ENCODE peak calls at places on chromosomes 7 and 10, in six cellular contexts. One of them, this sample, is unnamed.

GRCh38 chr10:82089327-82089726 is 214.3 kb downstream of the NRG3 start:
- DNase-seq in suprapubic skin: no peak
- DNase-seq in HCT116: no peak
- DNase-seq in stomach: no peak
- DNase-seq in prostate gland: no peak
- DNase-seq in upper lobe of left lung: no peak
- DNase-seq in this sample: no peak

GRCh38 chr7:55545496-55545895 is 26.8 kb downstream of the VOPP1 start:
- DNase-seq in stomach: no peak
- DNase-seq in suprapubic skin: no peak
- DNase-seq in HCT116: no peak
- DNase-seq in upper lobe of left lung: no peak
- DNase-seq in prostate gland: no peak
- DNase-seq in this sample: no peak

GRCh38 chr10:61176428-61176827 is 232.4 kb upstream of the RHOBTB1 start:
- DNase-seq in prostate gland: no peak
- DNase-seq in stomach: no peak
- DNase-seq in suprapubic skin: no peak
- DNase-seq in upper lobe of left lung: no peak
- DNase-seq in HCT116: no peak
- DNase-seq in this sample: no peak

GRCh38 chr10:23203369-23204325 is 11.5 kb downstream of the PTF1A start:
- DNase-seq in upper lobe of left lung: peak; percentile 43
- DNase-seq in prostate gland: no peak
- DNase-seq in HCT116: no peak
- DNase-seq in stomach: no peak
- DNase-seq in suprapubic skin: no peak
- DNase-seq in this sample: no peak

GRCh38 chr10:63593576-63593975 is 72.4 kb downstream of the REEP3 start:
- DNase-seq in prostate gland: no peak
- DNase-seq in upper lobe of left lung: no peak
- DNase-seq in suprapubic skin: no peak
- DNase-seq in HCT116: no peak
- DNase-seq in stomach: no peak
- DNase-seq in this sample: no peak

GRCh38 chr10:19839552-19839951 is 23.3 kb downstream of the PLXDC2 start:
- DNase-seq in HCT116: no peak
- DNase-seq in stomach: no peak
- DNase-seq in upper lobe of left lung: no peak
- DNase-seq in suprapubic skin: no peak
- DNase-seq in prostate gland: no peak
- DNase-seq in this sample: no peak

GRCh38 chr10:78779339-78779955 is 289.3 kb upstream of the ZMIZ1 start:
- DNase-seq in suprapubic skin: no peak
- DNase-seq in stomach: no peak
- DNase-seq in upper lobe of left lung: no peak
- DNase-seq in prostate gland: no peak
- DNase-seq in HCT116: no peak
- DNase-seq in this sample: peak; percentile 23

GRCh38 chr7:34091330-34091917 is 186.1 kb downstream of the BMPER start:
- DNase-seq in upper lobe of left lung: no peak
- DNase-seq in HCT116: peak; percentile 43
- DNase-seq in suprapubic skin: no peak
- DNase-seq in prostate gland: no peak
- DNase-seq in stomach: peak; percentile 33
- DNase-seq in this sample: no peak

GRCh38 chr7:25386311-25386744 is 158.0 kb upstream of the NPVF start:
- DNase-seq in stomach: no peak
- DNase-seq in suprapubic skin: no peak
- DNase-seq in prostate gland: no peak
- DNase-seq in upper lobe of left lung: no peak
- DNase-seq in HCT116: no peak
- DNase-seq in this sample: no peak

GRCh38 chr7:144408116-144408515 is 4.6 kb upstream of the NOBOX start:
- DNase-seq in HCT116: no peak
- DNase-seq in upper lobe of left lung: no peak
- DNase-seq in stomach: no peak
- DNase-seq in suprapubic skin: no peak
- DNase-seq in prostate gland: no peak
- DNase-seq in this sample: no peak

GRCh38 chr10:59624951-59625350 is 84.7 kb downstream of the SLC16A9 start:
- DNase-seq in upper lobe of left lung: no peak
- DNase-seq in stomach: no peak
- DNase-seq in suprapubic skin: no peak
- DNase-seq in HCT116: no peak
- DNase-seq in prostate gland: no peak
- DNase-seq in this sample: no peak

GRCh38 chr10:81108516-81109199 is 571.0 kb downstream of the SH2D4B start:
- DNase-seq in suprapubic skin: no peak
- DNase-seq in upper lobe of left lung: no peak
- DNase-seq in stomach: no peak
- DNase-seq in HCT116: no peak
- DNase-seq in prostate gland: no peak
- DNase-seq in this sample: no peak

GRCh38 chr7:98051118-98051744 is 55.4 kb upstream of the LMTK2 start:
- DNase-seq in stomach: peak; percentile 27
- DNase-seq in suprapubic skin: no peak
- DNase-seq in HCT116: peak; percentile 58
- DNase-seq in upper lobe of left lung: peak; percentile 57
- DNase-seq in prostate gland: no peak
- DNase-seq in this sample: no peak

GRCh38 chr7:51121945-51122425 is 194.6 kb downstream of the COBL start:
- DNase-seq in suprapubic skin: no peak
- DNase-seq in prostate gland: peak; percentile 18
- DNase-seq in upper lobe of left lung: no peak
- DNase-seq in HCT116: no peak
- DNase-seq in stomach: no peak
- DNase-seq in this sample: no peak

GRCh38 chr7:32658034-32658944 is 163.0 kb downstream of the AVL9 start:
- DNase-seq in prostate gland: no peak
- DNase-seq in HCT116: peak; percentile 84
- DNase-seq in stomach: no peak
- DNase-seq in upper lobe of left lung: no peak
- DNase-seq in suprapubic skin: no peak
- DNase-seq in this sample: no peak

GRCh38 chr10:74765465-74765864 is 60.9 kb upstream of the KAT6B start:
- DNase-seq in HCT116: no peak
- DNase-seq in stomach: no peak
- DNase-seq in upper lobe of left lung: no peak
- DNase-seq in prostate gland: no peak
- DNase-seq in suprapubic skin: no peak
- DNase-seq in this sample: no peak

GRCh38 chr10:127991543-127992255 is 84.8 kb downstream of the PTPRE start:
- DNase-seq in prostate gland: no peak
- DNase-seq in upper lobe of left lung: no peak
- DNase-seq in suprapubic skin: no peak
- DNase-seq in stomach: no peak
- DNase-seq in HCT116: no peak
- DNase-seq in this sample: no peak

GRCh38 chr10:127990846-127991542 is 84.1 kb downstream of the PTPRE start:
- DNase-seq in suprapubic skin: no peak
- DNase-seq in prostate gland: no peak
- DNase-seq in upper lobe of left lung: no peak
- DNase-seq in HCT116: peak; percentile 65
- DNase-seq in stomach: no peak
- DNase-seq in this sample: no peak

GRCh38 chr7:3194501-3195141 is 106.4 kb upstream of the SDK1 start:
- DNase-seq in HCT116: no peak
- DNase-seq in upper lobe of left lung: peak; percentile 20
- DNase-seq in stomach: no peak
- DNase-seq in suprapubic skin: no peak
- DNase-seq in prostate gland: no peak
- DNase-seq in this sample: peak; percentile 16

GRCh38 chr7:101172005-101172853 is 6.9 kb upstream of the VGF start:
- DNase-seq in suprapubic skin: no peak
- DNase-seq in prostate gland: no peak
- DNase-seq in stomach: no peak
- DNase-seq in HCT116: no peak
- DNase-seq in upper lobe of left lung: peak; percentile 79
- DNase-seq in this sample: no peak

GRCh38 chr10:90222372-90222771 is 521.0 kb downstream of the KIF20B start:
- DNase-seq in prostate gland: no peak
- DNase-seq in upper lobe of left lung: no peak
- DNase-seq in HCT116: peak; percentile 45
- DNase-seq in stomach: no peak
- DNase-seq in suprapubic skin: no peak
- DNase-seq in this sample: no peak

GRCh38 chr10:112189465-112189864 is 5.9 kb upstream of the GPAM start:
- DNase-seq in prostate gland: no peak
- DNase-seq in stomach: no peak
- DNase-seq in upper lobe of left lung: no peak
- DNase-seq in suprapubic skin: no peak
- DNase-seq in HCT116: no peak
- DNase-seq in this sample: no peak

GRCh38 chr10:56123247-56123646 is 237.8 kb downstream of the ZWINT start:
- DNase-seq in HCT116: no peak
- DNase-seq in upper lobe of left lung: no peak
- DNase-seq in suprapubic skin: no peak
- DNase-seq in stomach: no peak
- DNase-seq in prostate gland: no peak
- DNase-seq in this sample: no peak

GRCh38 chr7:102284891-102285540 is 1.7 kb upstream of the SH2B2 start:
- DNase-seq in suprapubic skin: peak; percentile 74
- DNase-seq in upper lobe of left lung: no peak
- DNase-seq in stomach: peak; percentile 45
- DNase-seq in prostate gland: no peak
- DNase-seq in HCT116: no peak
- DNase-seq in this sample: peak; percentile 93

GRCh38 chr10:46330881-46331280 is 44.1 kb downstream of the ANTXRL start:
- DNase-seq in suprapubic skin: no peak
- DNase-seq in stomach: no peak
- DNase-seq in HCT116: no peak
- DNase-seq in prostate gland: no peak
- DNase-seq in upper lobe of left lung: no peak
- DNase-seq in this sample: no peak

GRCh38 chr10:46327685-46328084 is 40.9 kb downstream of the ANTXRL start:
- DNase-seq in prostate gland: no peak
- DNase-seq in suprapubic skin: peak; percentile 54
- DNase-seq in stomach: no peak
- DNase-seq in HCT116: no peak
- DNase-seq in upper lobe of left lung: no peak
- DNase-seq in this sample: no peak

GRCh38 chr10:46329690-46330016 is 42.9 kb downstream of the ANTXRL start:
- DNase-seq in upper lobe of left lung: peak; percentile 30
- DNase-seq in HCT116: no peak
- DNase-seq in prostate gland: no peak
- DNase-seq in suprapubic skin: no peak
- DNase-seq in stomach: no peak
- DNase-seq in this sample: no peak

GRCh38 chr10:46326971-46327370 is 40.2 kb downstream of the ANTXRL start:
- DNase-seq in upper lobe of left lung: peak; percentile 24
- DNase-seq in HCT116: no peak
- DNase-seq in suprapubic skin: peak; percentile 44
- DNase-seq in prostate gland: no peak
- DNase-seq in stomach: no peak
- DNase-seq in this sample: no peak

GRCh38 chr10:46328853-46329689 is 42.3 kb downstream of the ANTXRL start:
- DNase-seq in prostate gland: no peak
- DNase-seq in HCT116: no peak
- DNase-seq in upper lobe of left lung: no peak
- DNase-seq in stomach: no peak
- DNase-seq in suprapubic skin: no peak
- DNase-seq in this sample: no peak
- TF ChIP-seq POLR2A in prostate gland: no peak
- TF ChIP-seq POLR2A in HCT116: no peak
- TF ChIP-seq POLR2A in upper lobe of left lung: no peak
- TF ChIP-seq POLR2A in stomach: no peak
- TF ChIP-seq POLR2A in suprapubic skin: no peak
- TF ChIP-seq POLR2A in this sample: no peak

DNA sequence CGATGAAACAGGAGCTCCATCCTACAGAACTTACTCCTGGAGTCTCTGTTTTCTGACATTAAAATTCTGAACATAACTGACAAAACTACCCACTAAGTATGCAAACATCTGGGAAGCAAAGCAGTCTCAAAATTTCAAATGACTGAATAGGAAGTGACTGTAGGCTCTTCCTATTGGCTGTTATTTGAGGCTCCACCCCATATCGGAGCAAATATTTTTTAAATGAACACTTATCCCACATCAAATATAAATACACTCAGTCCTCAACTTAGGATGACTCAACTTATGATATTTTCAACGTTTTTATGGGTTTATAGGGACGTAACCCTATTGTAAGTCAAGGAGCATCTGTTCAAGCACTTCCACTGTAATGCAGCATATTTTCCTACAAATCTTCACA is 8.8 kb downstream of the HSPA12A start:
- DNase-seq in upper lobe of left lung: no peak
- DNase-seq in stomach: no peak
- DNase-seq in HCT116: no peak
- DNase-seq in prostate gland: no peak
- DNase-seq in suprapubic skin: no peak
- DNase-seq in this sample: no peak
- H3K4me3 ChIP-seq in upper lobe of left lung: no peak overlapping the region
- H3K4me3 ChIP-seq in stomach: no peak overlapping the region
- H3K4me3 ChIP-seq in HCT116: no peak overlapping the region
- H3K4me3 ChIP-seq in prostate gland: no peak overlapping the region
- H3K4me3 ChIP-seq in suprapubic skin: no peak overlapping the region
- H3K4me3 ChIP-seq in this sample: no peak overlapping the region

DNA sequence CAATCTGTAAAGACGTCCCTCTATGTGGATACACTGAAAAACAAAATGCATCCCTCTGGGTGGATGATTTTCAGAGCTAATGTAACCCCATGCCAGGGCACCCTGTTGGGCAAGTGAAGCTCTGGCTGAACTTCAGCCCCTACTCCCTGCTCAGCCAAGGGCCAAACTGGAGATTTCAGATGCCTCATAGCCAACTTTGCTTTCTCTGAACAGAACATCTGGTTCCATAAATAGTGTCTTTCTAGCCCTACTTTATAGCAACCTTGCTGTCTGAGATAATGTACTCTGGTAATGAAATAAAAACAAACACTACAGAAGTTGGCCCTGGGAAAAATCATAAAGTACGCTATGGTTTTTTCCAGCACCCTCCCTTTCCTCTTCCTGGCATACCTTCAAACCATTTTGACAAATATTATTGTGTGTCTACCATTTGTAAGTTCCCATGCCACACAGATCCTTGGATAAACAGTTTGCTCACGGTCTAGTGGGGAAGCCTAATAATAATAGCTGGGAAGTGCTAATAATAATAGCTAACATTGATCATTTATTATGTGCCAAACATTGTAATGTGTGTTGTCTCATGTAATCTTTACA is 3.4 kb downstream of the ENTPD1 start:
- DNase-seq in suprapubic skin: no peak
- DNase-seq in stomach: no peak
- DNase-seq in prostate gland: no peak
- DNase-seq in upper lobe of left lung: no peak
- DNase-seq in HCT116: no peak
- DNase-seq in this sample: no peak
- TF ChIP-seq POLR2AphosphoS5 in suprapubic skin: no peak
- TF ChIP-seq POLR2AphosphoS5 in stomach: no peak
- TF ChIP-seq POLR2AphosphoS5 in prostate gland: peak; percentile 35
- TF ChIP-seq POLR2AphosphoS5 in upper lobe of left lung: no peak
- TF ChIP-seq POLR2AphosphoS5 in HCT116: no peak
- TF ChIP-seq POLR2AphosphoS5 in this sample: no peak

DNA sequence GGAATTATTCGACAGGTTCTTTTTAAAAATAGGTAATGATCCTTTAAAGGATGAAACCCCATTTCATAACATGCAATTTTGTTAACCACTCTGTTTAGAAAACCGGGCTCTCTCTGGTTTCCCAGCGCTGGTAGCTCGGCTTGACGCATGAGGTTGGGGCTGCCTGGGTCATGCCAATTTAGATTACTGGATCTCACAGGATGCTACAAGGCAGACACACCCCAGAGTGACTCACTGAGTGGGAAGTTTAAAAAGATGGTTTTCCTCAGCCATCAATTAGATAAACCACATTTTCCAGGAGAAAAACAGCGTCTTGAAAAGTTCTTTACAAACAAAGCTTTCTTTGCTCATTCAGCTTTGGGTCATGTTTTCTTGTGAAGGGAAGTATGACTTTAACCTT is 99.7 kb downstream of the EPDR1 start:
- DNase-seq in suprapubic skin: no peak
- DNase-seq in upper lobe of left lung: no peak
- DNase-seq in stomach: no peak
- DNase-seq in prostate gland: no peak
- DNase-seq in HCT116: no peak
- DNase-seq in this sample: no peak
- TF ChIP-seq POLR2A in suprapubic skin: no peak
- TF ChIP-seq POLR2A in upper lobe of left lung: no peak
- TF ChIP-seq POLR2A in stomach: no peak
- TF ChIP-seq POLR2A in prostate gland: no peak
- TF ChIP-seq POLR2A in HCT116: no peak
- TF ChIP-seq POLR2A in this sample: no peak

This sample was measured in spleen.